ENCODE peak calls at places on chromosomes 6 and 20, in four cellular contexts. One of them, this sample, is unnamed.

GRCh38 chr6:56374841-56375369 is 127.5 kb upstream of the COL21A1 start:
- DNase-seq in astrocyte of the cerebellum: peak; percentile 61
- DNase-seq in endodermal cell: no peak
- DNase-seq in astrocyte: peak; percentile 61
- DNase-seq in this sample: no peak

GRCh38 chr6:53280207-53280606 is 68.5 kb downstream of the ELOVL5 start:
- DNase-seq in astrocyte of the cerebellum: no peak
- DNase-seq in astrocyte: no peak
- DNase-seq in endodermal cell: no peak
- DNase-seq in this sample: no peak

GRCh38 chr6:42352856-42353564 is 98.7 kb downstream of the TRERF1 start:
- DNase-seq in endodermal cell: no peak
- DNase-seq in astrocyte: peak; percentile 59
- DNase-seq in astrocyte of the cerebellum: peak; percentile 15
- DNase-seq in this sample: no peak

GRCh38 chr6:102798631-102799030 is 1405.1 kb downstream of the GRIK2 start:
- DNase-seq in astrocyte: no peak
- DNase-seq in astrocyte of the cerebellum: no peak
- DNase-seq in endodermal cell: peak; percentile 88
- DNase-seq in this sample: no peak

GRCh38 chr6:128507337-128508310 is 12.8 kb downstream of the PTPRK start:
- DNase-seq in astrocyte: peak; percentile 71
- DNase-seq in endodermal cell: no peak
- DNase-seq in astrocyte of the cerebellum: no peak
- DNase-seq in this sample: no peak

GRCh38 chr6:102655823-102656222 is 1262.3 kb downstream of the GRIK2 start:
- DNase-seq in astrocyte of the cerebellum: no peak
- DNase-seq in endodermal cell: no peak
- DNase-seq in astrocyte: peak; percentile 3
- DNase-seq in this sample: no peak

GRCh38 chr6:40568062-40568708 is 19.0 kb downstream of the LRFN2 start:
- DNase-seq in astrocyte: no peak
- DNase-seq in endodermal cell: no peak
- DNase-seq in astrocyte of the cerebellum: no peak
- DNase-seq in this sample: no peak

GRCh38 chr20:63835031-63835858 is 4.2 kb upstream of the ZBTB46 start:
- DNase-seq in astrocyte of the cerebellum: peak; percentile 84
- DNase-seq in endodermal cell: peak; percentile 98
- DNase-seq in astrocyte: peak; percentile 96
- DNase-seq in this sample: peak; percentile 49

GRCh38 chr20:35641743-35642142 is 23.0 kb downstream of the CPNE1 start:
- DNase-seq in astrocyte of the cerebellum: no peak
- DNase-seq in astrocyte: no peak
- DNase-seq in endodermal cell: no peak
- DNase-seq in this sample: no peak

GRCh38 chr20:57762531-57763234 is 52.9 kb upstream of the PMEPA1 start:
- DNase-seq in astrocyte: no peak
- DNase-seq in endodermal cell: peak; percentile 42
- DNase-seq in astrocyte of the cerebellum: no peak
- DNase-seq in this sample: no peak

GRCh38 chr6:170296746-170297576 is 6.1 kb upstream of the DLL1 start:
- DNase-seq in astrocyte: no peak
- DNase-seq in endodermal cell: peak; percentile 55
- DNase-seq in astrocyte of the cerebellum: no peak
- DNase-seq in this sample: no peak
- H3K4me3 ChIP-seq in astrocyte: no peak overlapping the region
- H3K4me3 ChIP-seq in endodermal cell: no peak overlapping the region
- H3K4me3 ChIP-seq in astrocyte of the cerebellum: no peak overlapping the region
- H3K4me3 ChIP-seq in this sample: no peak overlapping the region

GRCh38 chr6:152993431-152993830 is 9.1 kb downstream of the MTRF1L start:
- DNase-seq in astrocyte of the cerebellum: no peak
- DNase-seq in astrocyte: no peak
- DNase-seq in endodermal cell: no peak
- DNase-seq in this sample: no peak
- TF ChIP-seq CTCF in astrocyte of the cerebellum: peak; percentile 18
- TF ChIP-seq CTCF in astrocyte: no peak
- TF ChIP-seq CTCF in endodermal cell: peak; percentile 60
- TF ChIP-seq CTCF in this sample: peak; percentile 38

DNA sequence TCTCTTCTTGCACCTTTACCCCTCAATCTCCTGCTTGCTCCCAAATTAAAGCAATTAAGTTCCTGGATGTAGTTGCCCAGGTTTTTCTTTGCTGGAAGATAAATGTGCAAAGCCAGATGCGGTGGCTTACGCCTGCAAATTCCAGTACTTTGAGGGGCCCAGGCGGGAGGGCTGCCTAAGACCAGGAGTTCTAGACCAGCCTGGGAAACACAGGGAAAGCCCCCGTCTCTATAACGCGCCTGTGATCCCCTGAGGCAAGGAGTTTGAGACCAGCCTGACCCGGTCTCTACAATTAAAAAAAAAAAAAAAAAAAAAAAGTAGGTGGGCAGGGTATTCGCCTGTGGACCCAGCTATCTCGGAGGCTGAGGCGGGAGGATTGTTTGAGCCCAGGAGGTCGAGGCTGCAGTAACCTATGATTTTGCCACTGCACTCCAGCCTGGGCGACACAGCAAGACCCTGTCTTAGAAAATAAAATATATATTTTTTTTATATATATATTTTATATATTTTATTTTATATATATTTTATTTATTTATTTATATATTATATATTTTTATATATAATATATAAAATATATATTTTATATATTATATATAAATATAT is 461 bp upstream of the DCDC2 start:
- DNase-seq in astrocyte: no peak
- DNase-seq in endodermal cell: no peak
- DNase-seq in astrocyte of the cerebellum: no peak
- DNase-seq in this sample: no peak
- H3K4me3 ChIP-seq in astrocyte: peak overlapping the region; percentile 53
- H3K4me3 ChIP-seq in endodermal cell: peak overlapping the region; percentile 73
- H3K4me3 ChIP-seq in astrocyte of the cerebellum: peak overlapping the region; percentile 39
- H3K4me3 ChIP-seq in this sample: peak overlapping the region; percentile 64

DNA sequence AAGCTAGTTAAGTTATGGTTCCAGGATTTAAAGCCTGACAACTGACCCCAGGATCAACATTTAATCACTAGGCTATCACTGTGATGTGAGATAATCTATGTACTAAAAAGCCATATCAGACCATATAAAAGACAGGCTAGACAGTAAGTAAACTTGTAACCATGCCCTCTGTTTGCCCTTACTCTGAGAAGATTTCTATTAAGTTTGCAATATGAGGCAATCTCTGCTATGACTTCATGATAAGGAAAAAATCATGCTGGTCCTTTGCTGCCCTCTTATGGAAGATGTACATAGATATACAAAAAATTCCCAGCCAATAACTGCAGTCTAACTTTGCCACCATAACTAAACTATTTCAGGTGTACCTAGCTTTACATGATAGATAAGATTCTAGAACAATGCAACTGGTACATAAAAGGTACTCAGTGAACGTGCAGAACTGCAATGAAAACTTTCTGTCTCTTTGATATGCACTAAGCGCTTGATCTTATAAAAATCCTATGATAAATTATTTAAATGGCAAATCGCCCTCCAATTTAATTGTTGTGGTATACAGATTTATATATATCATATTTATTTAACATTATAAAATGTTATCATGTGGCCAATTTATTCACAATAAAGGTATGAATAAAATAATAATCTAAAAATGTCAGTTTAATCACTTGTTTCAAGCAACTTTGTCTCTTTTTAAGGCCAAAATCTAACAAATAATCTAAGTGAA is 70.5 kb downstream of the FAM217A start:
- DNase-seq in astrocyte: peak; percentile 78
- DNase-seq in endodermal cell: no peak
- DNase-seq in astrocyte of the cerebellum: peak; percentile 79
- DNase-seq in this sample: peak; percentile 45
- TF ChIP-seq CTCF in astrocyte: peak; percentile 64
- TF ChIP-seq CTCF in endodermal cell: peak; percentile 59
- TF ChIP-seq CTCF in astrocyte of the cerebellum: peak; percentile 47
- TF ChIP-seq CTCF in this sample: peak; percentile 67

GRCh38 chr20:19992996-19993908 is 23.9 kb upstream of the NAA20 start:
- DNase-seq in endodermal cell: peak; percentile 85
- DNase-seq in astrocyte: peak; percentile 93
- DNase-seq in astrocyte of the cerebellum: peak; percentile 73
- DNase-seq in this sample: no peak
- H3K4me3 ChIP-seq in endodermal cell: no peak overlapping the region
- H3K4me3 ChIP-seq in astrocyte: peak overlapping the region; percentile 40
- H3K4me3 ChIP-seq in astrocyte of the cerebellum: peak overlapping the region; percentile 4
- H3K4me3 ChIP-seq in this sample: peak overlapping the region; percentile 12

GRCh38 chr6:108914235-108915022 is 66.2 kb downstream of the ARMC2 start:
- DNase-seq in astrocyte of the cerebellum: no peak
- DNase-seq in astrocyte: no peak
- DNase-seq in endodermal cell: peak; percentile 86
- DNase-seq in this sample: no peak
- TF ChIP-seq CTCF in astrocyte of the cerebellum: peak; percentile 44
- TF ChIP-seq CTCF in astrocyte: peak; percentile 28
- TF ChIP-seq CTCF in endodermal cell: peak; percentile 90
- TF ChIP-seq CTCF in this sample: peak; percentile 69